ENCODE peak calls at places on chromosomes 1 and 21, in seven cellular contexts. One of them, this sample, is unnamed.

GRCh38 chr1:119773711-119774241 is 5.1 kb upstream of the HMGCS2 start:
- DNase-seq in lower lobe of right lung: no peak
- DNase-seq in bronchial epithelial cell: peak; percentile 27
- DNase-seq in AG10803: peak; percentile 61
- DNase-seq in brain microvascular endothelial cell: no peak
- DNase-seq in HepG2: no peak
- DNase-seq in body of pancreas: no peak
- DNase-seq in this sample: no peak

GRCh38 chr21:46077674-46078101 is 20.2 kb upstream of the COL6A2 start:
- DNase-seq in lower lobe of right lung: peak; percentile 40
- DNase-seq in brain microvascular endothelial cell: no peak
- DNase-seq in HepG2: no peak
- DNase-seq in AG10803: no peak
- DNase-seq in body of pancreas: no peak
- DNase-seq in bronchial epithelial cell: no peak
- DNase-seq in this sample: no peak

GRCh38 chr1:229438021-229438420 is 4.1 kb upstream of the ACTA1 start:
- DNase-seq in lower lobe of right lung: no peak
- DNase-seq in bronchial epithelial cell: no peak
- DNase-seq in body of pancreas: no peak
- DNase-seq in HepG2: no peak
- DNase-seq in AG10803: no peak
- DNase-seq in brain microvascular endothelial cell: no peak
- DNase-seq in this sample: no peak

GRCh38 chr1:79304131-79304530 is 297.6 kb upstream of the ADGRL4 start:
- DNase-seq in lower lobe of right lung: no peak
- DNase-seq in brain microvascular endothelial cell: no peak
- DNase-seq in AG10803: peak; percentile 68
- DNase-seq in body of pancreas: no peak
- DNase-seq in bronchial epithelial cell: no peak
- DNase-seq in HepG2: no peak
- DNase-seq in this sample: no peak

GRCh38 chr1:159752135-159752580 is 28.6 kb upstream of the DUSP23 start:
- DNase-seq in AG10803: peak; percentile 98
- DNase-seq in HepG2: peak; percentile 21
- DNase-seq in body of pancreas: peak; percentile 88
- DNase-seq in bronchial epithelial cell: peak; percentile 83
- DNase-seq in lower lobe of right lung: peak; percentile 74
- DNase-seq in brain microvascular endothelial cell: no peak
- DNase-seq in this sample: no peak

GRCh38 chr1:53943090-53943489 is 2.4 kb downstream of the IFT25 start:
- DNase-seq in AG10803: no peak
- DNase-seq in lower lobe of right lung: no peak
- DNase-seq in body of pancreas: no peak
- DNase-seq in brain microvascular endothelial cell: no peak
- DNase-seq in bronchial epithelial cell: no peak
- DNase-seq in HepG2: no peak
- DNase-seq in this sample: no peak

GRCh38 chr1:177586429-177586828 is 383.4 kb downstream of the SEC16B start:
- DNase-seq in bronchial epithelial cell: peak; percentile 94
- DNase-seq in brain microvascular endothelial cell: peak; percentile 75
- DNase-seq in AG10803: peak; percentile 70
- DNase-seq in lower lobe of right lung: no peak
- DNase-seq in body of pancreas: no peak
- DNase-seq in HepG2: no peak
- DNase-seq in this sample: no peak

GRCh38 chr1:198258491-198258890 is 101.7 kb downstream of the NEK7 start:
- DNase-seq in brain microvascular endothelial cell: no peak
- DNase-seq in HepG2: no peak
- DNase-seq in bronchial epithelial cell: peak; percentile 80
- DNase-seq in AG10803: peak; percentile 84
- DNase-seq in lower lobe of right lung: no peak
- DNase-seq in body of pancreas: no peak
- DNase-seq in this sample: peak; percentile 54

GRCh38 chr1:201954263-201955008 is 867 bp upstream of the TIMM17A start:
- DNase-seq in brain microvascular endothelial cell: no peak
- DNase-seq in bronchial epithelial cell: no peak
- DNase-seq in body of pancreas: peak; percentile 22
- DNase-seq in AG10803: no peak
- DNase-seq in lower lobe of right lung: no peak
- DNase-seq in HepG2: no peak
- DNase-seq in this sample: no peak

GRCh38 chr1:96473791-96474452 is 247.7 kb upstream of the PTBP2 start:
- DNase-seq in bronchial epithelial cell: peak; percentile 64
- DNase-seq in AG10803: peak; percentile 9
- DNase-seq in body of pancreas: no peak
- DNase-seq in lower lobe of right lung: no peak
- DNase-seq in HepG2: no peak
- DNase-seq in brain microvascular endothelial cell: peak; percentile 47
- DNase-seq in this sample: no peak

GRCh38 chr1:1371741-1372711 is 3.0 kb downstream of the AURKAIP1 start:
- DNase-seq in AG10803: peak; percentile 46
- DNase-seq in brain microvascular endothelial cell: no peak
- DNase-seq in bronchial epithelial cell: no peak
- DNase-seq in body of pancreas: peak; percentile 74
- DNase-seq in lower lobe of right lung: peak; percentile 81
- DNase-seq in HepG2: peak; percentile 47
- DNase-seq in this sample: peak; percentile 80

GRCh38 chr1:1683104-1683905 is 9.3 kb downstream of the SLC35E2B start:
- DNase-seq in brain microvascular endothelial cell: no peak
- DNase-seq in bronchial epithelial cell: no peak
- DNase-seq in HepG2: no peak
- DNase-seq in lower lobe of right lung: peak; percentile 29
- DNase-seq in AG10803: no peak
- DNase-seq in body of pancreas: no peak
- DNase-seq in this sample: no peak

GRCh38 chr1:51963592-51964308 is 26.8 kb downstream of the RAB3B start:
- DNase-seq in brain microvascular endothelial cell: no peak
- DNase-seq in bronchial epithelial cell: peak; percentile 24
- DNase-seq in AG10803: no peak
- DNase-seq in body of pancreas: no peak
- DNase-seq in lower lobe of right lung: no peak
- DNase-seq in HepG2: no peak
- DNase-seq in this sample: no peak

GRCh38 chr1:115796897-115797296 is 28.4 kb upstream of the CASQ2 start:
- DNase-seq in AG10803: no peak
- DNase-seq in HepG2: no peak
- DNase-seq in brain microvascular endothelial cell: no peak
- DNase-seq in bronchial epithelial cell: no peak
- DNase-seq in lower lobe of right lung: no peak
- DNase-seq in body of pancreas: no peak
- DNase-seq in this sample: no peak

GRCh38 chr21:31372176-31372765 is 28.2 kb upstream of the TIAM1 start:
- DNase-seq in AG10803: no peak
- DNase-seq in bronchial epithelial cell: peak; percentile 54
- DNase-seq in lower lobe of right lung: no peak
- DNase-seq in HepG2: no peak
- DNase-seq in brain microvascular endothelial cell: no peak
- DNase-seq in body of pancreas: no peak
- DNase-seq in this sample: no peak

GRCh38 chr1:118716775-118717174 is 271.4 kb downstream of the TBX15 start:
- DNase-seq in body of pancreas: no peak
- DNase-seq in lower lobe of right lung: no peak
- DNase-seq in bronchial epithelial cell: peak; percentile 9
- DNase-seq in HepG2: peak; percentile 1
- DNase-seq in AG10803: peak; percentile 4
- DNase-seq in brain microvascular endothelial cell: no peak
- DNase-seq in this sample: no peak

GRCh38 chr1:201145132-201145531 is 9.1 kb downstream of the TMEM9 start:
- DNase-seq in body of pancreas: no peak
- DNase-seq in lower lobe of right lung: no peak
- DNase-seq in AG10803: no peak
- DNase-seq in HepG2: no peak
- DNase-seq in bronchial epithelial cell: no peak
- DNase-seq in brain microvascular endothelial cell: no peak
- DNase-seq in this sample: no peak

GRCh38 chr1:198880818-198881597 is 242.2 kb downstream of the PTPRC start:
- DNase-seq in lower lobe of right lung: no peak
- DNase-seq in bronchial epithelial cell: peak; percentile 94
- DNase-seq in HepG2: peak; percentile 13
- DNase-seq in brain microvascular endothelial cell: peak; percentile 88
- DNase-seq in body of pancreas: no peak
- DNase-seq in AG10803: peak; percentile 94
- DNase-seq in this sample: no peak

GRCh38 chr1:222880586-222880985 is 65.7 kb downstream of the DISP1 start:
- DNase-seq in brain microvascular endothelial cell: peak; percentile 70
- DNase-seq in HepG2: no peak
- DNase-seq in body of pancreas: no peak
- DNase-seq in AG10803: peak; percentile 47
- DNase-seq in bronchial epithelial cell: peak; percentile 69
- DNase-seq in lower lobe of right lung: no peak
- DNase-seq in this sample: no peak

GRCh38 chr1:21534674-21535378 is 25.6 kb downstream of the ALPL start:
- DNase-seq in AG10803: peak; percentile 58
- DNase-seq in bronchial epithelial cell: peak; percentile 85
- DNase-seq in lower lobe of right lung: no peak
- DNase-seq in brain microvascular endothelial cell: peak; percentile 56
- DNase-seq in HepG2: peak; percentile 77
- DNase-seq in body of pancreas: peak; percentile 36
- DNase-seq in this sample: peak; percentile 53

GRCh38 chr21:41024341-41025056 is 143.5 kb upstream of the BACE2 start:
- DNase-seq in lower lobe of right lung: no peak
- DNase-seq in HepG2: no peak
- DNase-seq in body of pancreas: no peak
- DNase-seq in AG10803: no peak
- DNase-seq in brain microvascular endothelial cell: no peak
- DNase-seq in bronchial epithelial cell: no peak
- DNase-seq in this sample: no peak

GRCh38 chr1:190183588-190183987 is 294.1 kb downstream of the BRINP3 start:
- DNase-seq in brain microvascular endothelial cell: no peak
- DNase-seq in body of pancreas: no peak
- DNase-seq in lower lobe of right lung: no peak
- DNase-seq in bronchial epithelial cell: no peak
- DNase-seq in AG10803: no peak
- DNase-seq in HepG2: no peak
- DNase-seq in this sample: no peak

GRCh38 chr1:43858324-43858723 is 75.3 kb upstream of the ARTN start:
- DNase-seq in HepG2: peak; percentile 27
- DNase-seq in body of pancreas: no peak
- DNase-seq in bronchial epithelial cell: peak; percentile 84
- DNase-seq in lower lobe of right lung: peak; percentile 61
- DNase-seq in brain microvascular endothelial cell: peak; percentile 99
- DNase-seq in AG10803: peak; percentile 98
- DNase-seq in this sample: no peak

DNA sequence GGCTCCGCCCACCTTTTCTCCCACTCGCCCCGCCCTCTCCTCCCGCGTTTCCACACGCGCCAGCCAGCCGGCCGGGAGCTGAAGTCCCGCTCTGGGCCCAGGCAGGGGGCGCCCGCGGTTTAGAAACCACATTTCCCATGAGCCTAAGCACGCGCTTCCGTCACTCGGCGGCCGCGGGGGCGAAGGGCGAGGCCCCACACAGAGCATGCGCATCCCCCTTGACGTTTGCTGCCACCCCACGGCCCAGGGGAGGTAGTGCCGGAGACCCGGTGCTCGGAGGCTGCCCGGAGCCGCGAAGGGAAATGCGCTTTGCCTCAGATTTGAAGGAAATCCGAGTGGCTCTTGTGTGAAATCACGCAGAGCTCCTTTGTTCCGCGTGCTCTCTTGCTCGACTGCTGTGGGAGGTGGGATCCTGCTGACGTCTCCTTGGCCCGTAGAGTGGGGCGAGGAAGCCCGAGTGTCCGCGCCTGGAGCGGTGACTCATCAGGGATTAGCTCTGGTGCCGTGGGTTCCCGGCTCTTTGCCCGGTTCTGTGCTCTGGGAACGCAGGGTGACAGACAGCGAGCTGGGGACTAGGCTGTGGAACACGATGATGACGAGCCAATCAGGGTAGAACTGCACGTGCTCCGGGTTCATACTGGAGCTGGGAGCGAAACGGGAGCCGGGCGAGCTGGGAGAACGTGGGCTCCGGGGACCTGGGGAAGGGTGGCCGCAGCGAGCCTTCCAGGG is 406 bp upstream of the B3GALNT2 start:
- DNase-seq in brain microvascular endothelial cell: peak; percentile 99
- DNase-seq in bronchial epithelial cell: peak; percentile 94
- DNase-seq in AG10803: peak; percentile 99
- DNase-seq in HepG2: peak; percentile 97
- DNase-seq in body of pancreas: peak; percentile 100
- DNase-seq in lower lobe of right lung: peak; percentile 100
- DNase-seq in this sample: peak; percentile 100
- TF ChIP-seq CTCF in brain microvascular endothelial cell: peak; percentile 86
- TF ChIP-seq CTCF in bronchial epithelial cell: peak; percentile 87
- TF ChIP-seq CTCF in AG10803: peak; percentile 66
- TF ChIP-seq CTCF in HepG2: peak; percentile 98
- TF ChIP-seq CTCF in body of pancreas: peak; percentile 90
- TF ChIP-seq CTCF in lower lobe of right lung: peak; percentile 90
- TF ChIP-seq CTCF in this sample: peak; percentile 87

GRCh38 chr1:170694172-170694926 is 30.4 kb downstream of the PRRX1 start:
- DNase-seq in lower lobe of right lung: no peak
- DNase-seq in body of pancreas: no peak
- DNase-seq in bronchial epithelial cell: no peak
- DNase-seq in brain microvascular endothelial cell: no peak
- DNase-seq in AG10803: peak; percentile 46
- DNase-seq in HepG2: no peak
- DNase-seq in this sample: no peak
- H3K4me3 ChIP-seq in lower lobe of right lung: no peak overlapping the region
- H3K4me3 ChIP-seq in body of pancreas: no peak overlapping the region
- H3K4me3 ChIP-seq in bronchial epithelial cell: no peak overlapping the region
- H3K4me3 ChIP-seq in brain microvascular endothelial cell: no peak overlapping the region
- H3K4me3 ChIP-seq in AG10803: no peak overlapping the region
- H3K4me3 ChIP-seq in HepG2: no peak overlapping the region
- H3K4me3 ChIP-seq in this sample: no peak overlapping the region

GRCh38 chr1:45490623-45491463 is at the start of gene TESK2:
- DNase-seq in HepG2: peak; percentile 100
- DNase-seq in lower lobe of right lung: peak; percentile 96
- DNase-seq in AG10803: peak; percentile 99
- DNase-seq in body of pancreas: peak; percentile 98
- DNase-seq in bronchial epithelial cell: peak; percentile 100
- DNase-seq in brain microvascular endothelial cell: peak; percentile 99
- DNase-seq in this sample: peak; percentile 100
- TF ChIP-seq CTCF in HepG2: no peak
- TF ChIP-seq CTCF in lower lobe of right lung: peak; percentile 25
- TF ChIP-seq CTCF in AG10803: no peak
- TF ChIP-seq CTCF in body of pancreas: no peak
- TF ChIP-seq CTCF in bronchial epithelial cell: no peak
- TF ChIP-seq CTCF in brain microvascular endothelial cell: no peak
- TF ChIP-seq CTCF in this sample: no peak

GRCh38 chr1:226651732-226652105 is 87.4 kb downstream of the ITPKB start:
- DNase-seq in brain microvascular endothelial cell: no peak
- DNase-seq in bronchial epithelial cell: no peak
- DNase-seq in HepG2: no peak
- DNase-seq in body of pancreas: no peak
- DNase-seq in lower lobe of right lung: no peak
- DNase-seq in AG10803: no peak
- DNase-seq in this sample: no peak

GRCh38 chr1:226654508-226655124 is 84.5 kb downstream of the ITPKB start:
- DNase-seq in HepG2: no peak
- DNase-seq in bronchial epithelial cell: no peak
- DNase-seq in body of pancreas: no peak
- DNase-seq in brain microvascular endothelial cell: no peak
- DNase-seq in lower lobe of right lung: peak; percentile 40
- DNase-seq in AG10803: no peak
- DNase-seq in this sample: no peak

GRCh38 chr1:226654046-226654445 is 85.0 kb downstream of the ITPKB start:
- DNase-seq in body of pancreas: no peak
- DNase-seq in bronchial epithelial cell: no peak
- DNase-seq in AG10803: peak; percentile 57
- DNase-seq in brain microvascular endothelial cell: peak; percentile 34
- DNase-seq in lower lobe of right lung: peak; percentile 35
- DNase-seq in HepG2: peak; percentile 17
- DNase-seq in this sample: peak; percentile 37

GRCh38 chr1:226652613-226653012 is 86.5 kb downstream of the ITPKB start:
- DNase-seq in body of pancreas: no peak
- DNase-seq in lower lobe of right lung: peak; percentile 33
- DNase-seq in AG10803: no peak
- DNase-seq in HepG2: no peak
- DNase-seq in brain microvascular endothelial cell: no peak
- DNase-seq in bronchial epithelial cell: no peak
- DNase-seq in this sample: no peak

GRCh38 chr1:226653311-226653921 is 85.7 kb downstream of the ITPKB start:
- DNase-seq in brain microvascular endothelial cell: no peak
- DNase-seq in AG10803: no peak
- DNase-seq in bronchial epithelial cell: no peak
- DNase-seq in body of pancreas: no peak
- DNase-seq in lower lobe of right lung: peak; percentile 29
- DNase-seq in HepG2: no peak
- DNase-seq in this sample: peak; percentile 83
- H3K4me3 ChIP-seq in brain microvascular endothelial cell: no peak overlapping the region
- H3K4me3 ChIP-seq in AG10803: no peak overlapping the region
- H3K4me3 ChIP-seq in bronchial epithelial cell: no peak overlapping the region
- H3K4me3 ChIP-seq in body of pancreas: no peak overlapping the region
- H3K4me3 ChIP-seq in lower lobe of right lung: no peak overlapping the region
- H3K4me3 ChIP-seq in HepG2: no peak overlapping the region
- H3K4me3 ChIP-seq in this sample: peak overlapping the region; percentile 19